ENCODE peak calls at places on chromosomes 5 and 9, in seven cellular contexts. H, X, A, V, F, M and U are unnamed samples.

GRCh38 chr5:124235031-124235562 is 511.3 kb downstream of the ZNF608 start:
- DNase-seq in A (no peak), X (peak; percentile 23), F (no peak), M (no peak), H (no peak), V (no peak), U (no peak)

GRCh38 chr9:35696520-35697215 is 6.9 kb upstream of the TPM2 start:
- DNase-seq in A (peak; percentile 40), V (peak; percentile 61), X (peak; percentile 72), F (peak; percentile 80), H (no peak), M (peak; percentile 84), U (peak; percentile 72)

GRCh38 chr5:140420226-140420570 is 18.6 kb downstream of the ANKHD1 start:
- DNase-seq in V (no peak), A (no peak), F (no peak), X (no peak), H (no peak), M (no peak), U (peak; percentile 25)

GRCh38 chr5:120236360-120236759 is 227.7 kb upstream of the PRR16 start:
- DNase-seq in A (no peak), H (no peak), X (no peak), M (no peak), V (no peak), F (no peak), U (no peak)

GRCh38 chr5:10595305-10595677 is 31.4 kb downstream of the ANKRD33B start:
- DNase-seq in F (no peak), M (no peak), X (no peak), H (no peak), V (peak; percentile 50), A (peak; percentile 44), U (no peak)

GRCh38 chr9:93678199-93679019 is 102.0 kb downstream of the PHF2 start:
- DNase-seq in F (peak; percentile 18), H (no peak), V (no peak), A (no peak), X (no peak), M (peak; percentile 36), U (no peak)

GRCh38 chr5:124744170-124744911 is 2.1 kb downstream of the ZNF608 start:
- DNase-seq in A (peak; percentile 27), M (peak; percentile 57), F (no peak), X (peak; percentile 32), H (no peak), V (peak; percentile 52), U (no peak)

GRCh38 chr9:95721132-95721531 is 154.4 kb upstream of the ERCC6L2 start:
- DNase-seq in F (no peak), M (no peak), X (no peak), A (no peak), V (no peak), H (no peak), U (no peak)

GRCh38 chr5:6712136-6712581 is 1.1 kb upstream of the TENT4A start:
- DNase-seq in M (peak; percentile 71), A (peak; percentile 73), X (peak; percentile 67), F (peak; percentile 56), V (peak; percentile 84), H (peak; percentile 51), U (peak; percentile 52)

GRCh38 chr9:133539434-133539833 is 4.9 kb downstream of the ADAMTSL2 start:
- DNase-seq in V (no peak), X (peak; percentile 43), H (no peak), F (no peak), A (no peak), M (no peak), U (no peak)

GRCh38 chr9:125260564-125260963 is 1.1 kb upstream of the GAPVD1 start:
- DNase-seq in F (no peak), A (peak; percentile 54), X (no peak), V (no peak), M (no peak), H (no peak), U (no peak)

GRCh38 chr5:91425046-91425445 is 41.9 kb upstream of the ARRDC3 start:
- DNase-seq in A (no peak), V (no peak), X (peak; percentile 36), H (no peak), F (peak; percentile 37), M (no peak), U (peak; percentile 33)

GRCh38 chr9:20297646-20298084 is 324.6 kb downstream of the MLLT3 start:
- DNase-seq in M (no peak), X (no peak), V (peak; percentile 67), H (no peak), A (peak; percentile 88), F (no peak), U (no peak)

GRCh38 chr9:13904746-13905145 is 409.2 kb downstream of the NFIB start:
- DNase-seq in A (no peak), F (no peak), X (no peak), V (no peak), H (no peak), M (no peak), U (no peak)

GRCh38 chr5:135708481-135708880 is 126.0 kb upstream of the SLC25A48 start:
- DNase-seq in A (no peak), H (no peak), X (no peak), F (peak; percentile 17), M (no peak), V (no peak), U (no peak)

GRCh38 chr5:139904566-139905400 is 109.2 kb downstream of the PSD2 start:
- DNase-seq in F (peak; percentile 84), X (peak; percentile 75), M (peak; percentile 74), H (peak; percentile 35), A (no peak), V (no peak), U (no peak)

GRCh38 chr5:135535420-135535819 is 344 bp downstream of the NEUROG1 start:
- DNase-seq in A (no peak), F (peak; percentile 65), H (no peak), V (no peak), X (no peak), M (no peak), U (no peak)

GRCh38 chr9:92527832-92528536 is 7.8 kb downstream of the ECM2 start:
- DNase-seq in X (no peak), A (no peak), V (no peak), M (no peak), F (no peak), H (no peak), U (no peak)

GRCh38 chr5:37825334-37825915 is 14.4 kb downstream of the GDNF start:
- DNase-seq in F (no peak), A (no peak), H (no peak), X (no peak), V (no peak), M (no peak), U (no peak)

GRCh38 chr9:102355982-102356381 is 617.5 kb upstream of the GRIN3A start:
- DNase-seq in M (no peak), A (no peak), X (peak; percentile 35), H (no peak), V (no peak), F (no peak), U (no peak)

GRCh38 chr5:78509884-78510769 is 138.4 kb downstream of the LHFPL2 start:
- DNase-seq in F (peak; percentile 76), H (no peak), A (no peak), M (peak; percentile 82), V (peak; percentile 41), X (peak; percentile 80), U (peak; percentile 80)

GRCh38 chr5:57675236-57675635 is 192.6 kb upstream of the ACTBL2 start:
- DNase-seq in F (no peak), V (no peak), A (no peak), M (no peak), H (no peak), X (no peak), U (no peak)

GRCh38 chr5:119049824-119050449 is 20.9 kb upstream of the DMXL1 start:
- DNase-seq in V (peak; percentile 54), F (peak; percentile 32), H (no peak), X (peak; percentile 42), M (no peak), A (peak; percentile 80), U (peak; percentile 48)

GRCh38 chr5:116575635-116576042 is 1.0 kb upstream of the SEMA6A start:
- DNase-seq in A (no peak), H (peak; percentile 53), V (no peak), F (peak; percentile 64), X (no peak), M (peak; percentile 73), U (no peak)

GRCh38 chr5:134937547-134937946 is 30.2 kb upstream of the CATSPER3 start:
- DNase-seq in A (no peak), V (no peak), H (no peak), M (no peak), F (no peak), X (no peak), U (no peak)

DNA sequence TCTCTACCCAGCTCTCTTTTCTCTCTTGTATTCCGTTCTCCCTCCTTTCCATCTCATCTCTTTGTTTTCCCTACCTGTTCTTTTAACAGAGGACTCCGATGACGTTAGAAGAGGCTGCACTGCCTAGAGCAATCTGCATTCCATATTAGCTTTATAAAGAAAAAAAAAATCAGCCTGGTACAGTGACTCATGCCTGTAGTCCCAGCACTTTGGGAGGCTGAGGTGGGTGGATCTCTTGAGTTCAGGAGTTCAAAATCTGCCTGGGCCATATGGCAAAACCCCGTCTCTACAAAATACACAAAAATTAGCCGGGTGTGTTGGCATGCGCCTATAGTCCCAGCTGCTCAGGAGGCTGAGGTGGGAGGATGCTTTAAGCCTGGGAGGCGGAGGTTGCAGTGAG is 49.0 kb downstream of the DAPK1 start:
- DNase-seq in A (no peak), M (no peak), V (no peak), F (no peak), X (no peak), H (no peak), U (peak; percentile 59)
- H4K8ac ChIP-seq in A (no peak overlapping the region), M (no peak overlapping the region), V (no peak overlapping the region), F (no peak overlapping the region), X (no peak overlapping the region), H (no peak overlapping the region), U (no peak overlapping the region)

GRCh38 chr5:3029396-3029795 is 277.9 kb upstream of the IRX2 start:
- DNase-seq in X (no peak), A (no peak), H (no peak), F (no peak), M (no peak), V (no peak), U (no peak)
- H4K8ac ChIP-seq in X (no peak overlapping the region), A (no peak overlapping the region), H (no peak overlapping the region), F (no peak overlapping the region), M (no peak overlapping the region), V (no peak overlapping the region), U (no peak overlapping the region)

DNA sequence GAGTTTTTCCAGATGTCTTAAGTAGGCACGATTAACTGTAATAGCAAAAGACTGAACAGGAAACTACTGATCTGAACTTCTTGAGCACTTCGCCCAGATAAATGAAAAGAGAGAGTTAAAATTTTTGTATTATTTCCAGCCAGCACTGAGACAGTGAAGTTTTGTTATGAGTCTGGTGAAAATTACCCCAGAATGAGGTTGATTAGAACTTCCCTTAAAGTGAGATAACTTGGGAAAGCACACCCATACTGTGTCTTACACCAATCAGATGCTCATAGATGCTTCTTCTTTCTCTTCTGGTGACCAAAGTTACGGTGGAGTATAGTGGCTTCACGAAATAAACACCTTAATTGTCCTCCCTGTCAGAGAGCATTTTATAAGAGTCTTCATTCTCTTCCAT is 131.8 kb upstream of the SLC12A2 start:
- DNase-seq in V (no peak), F (no peak), H (no peak), A (no peak), X (no peak), M (no peak), U (no peak)
- H4K8ac ChIP-seq in V (no peak overlapping the region), F (no peak overlapping the region), H (no peak overlapping the region), A (no peak overlapping the region), X (no peak overlapping the region), M (no peak overlapping the region), U (no peak overlapping the region)

DNA sequence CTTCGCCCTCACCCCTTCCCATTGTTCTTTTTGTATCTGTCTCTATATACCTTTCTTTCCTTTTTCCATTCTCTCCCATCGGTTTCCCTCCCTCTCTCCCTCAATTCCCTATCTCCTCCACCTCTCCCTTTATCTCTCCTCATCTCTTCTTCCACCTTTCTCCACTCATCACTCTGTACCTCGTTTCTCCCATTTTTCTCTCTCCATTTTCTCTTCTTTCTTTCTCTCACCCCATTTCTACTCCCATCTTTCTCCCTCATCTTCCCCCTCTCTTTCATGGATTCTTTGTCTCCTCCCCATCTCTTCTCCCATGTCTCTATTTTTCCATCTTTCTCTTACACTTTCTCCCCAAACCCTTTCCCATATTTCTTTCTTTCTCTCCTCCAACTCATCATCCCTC is 385.9 kb upstream of the CLINT1 start:
- DNase-seq in M (no peak), A (no peak), H (no peak), V (no peak), X (no peak), F (no peak), U (no peak)
- H4K8ac ChIP-seq in M (no peak overlapping the region), A (no peak overlapping the region), H (no peak overlapping the region), V (no peak overlapping the region), X (no peak overlapping the region), F (no peak overlapping the region), U (no peak overlapping the region)